ENCODE peak calls at places on chromosomes 6 and 20, in four cellular contexts. One of them, this sample, is unnamed.
A peak's percentile ranks its signal among the peaks of the same experiment; 100 is the strongest.

GRCh38 chr20:3818155-3819151 is 1.9 kb upstream of the AP5S1 start:
- DNase-seq in NCI-H345: peak; percentile 61
- DNase-seq in left kidney: peak; percentile 89
- DNase-seq in midbrain: peak; percentile 16
- DNase-seq in this sample: peak; percentile 80

GRCh38 chr20:44540834-44541233 is 19.0 kb upstream of the SERINC3 start:
- DNase-seq in midbrain: no peak
- DNase-seq in NCI-H345: no peak
- DNase-seq in left kidney: no peak
- DNase-seq in this sample: no peak

GRCh38 chr6:37783025-37783825 is 36.3 kb upstream of the ZFAND3 start:
- DNase-seq in NCI-H345: peak; percentile 37
- DNase-seq in midbrain: peak; percentile 27
- DNase-seq in left kidney: peak; percentile 81
- DNase-seq in this sample: peak; percentile 60

GRCh38 chr6:30463651-30464618 is 25.4 kb upstream of the HLA-E start:
- DNase-seq in midbrain: no peak
- DNase-seq in NCI-H345: no peak
- DNase-seq in left kidney: peak; percentile 66
- DNase-seq in this sample: no peak

GRCh38 chr20:48215536-48215935 is 430.3 kb upstream of the SULF2 start:
- DNase-seq in midbrain: no peak
- DNase-seq in left kidney: no peak
- DNase-seq in NCI-H345: no peak
- DNase-seq in this sample: no peak

GRCh38 chr6:166440106-166440505 is 57.4 kb upstream of the MPC1 start:
- DNase-seq in left kidney: no peak
- DNase-seq in NCI-H345: no peak
- DNase-seq in midbrain: no peak
- DNase-seq in this sample: no peak

GRCh38 chr6:39389372-39389767 is 66.9 kb upstream of the KCNK16 start:
- DNase-seq in left kidney: peak; percentile 60
- DNase-seq in NCI-H345: no peak
- DNase-seq in midbrain: no peak
- DNase-seq in this sample: no peak

GRCh38 chr6:46990031-46990644 is 52.0 kb downstream of the ADGRF1 start:
- DNase-seq in NCI-H345: no peak
- DNase-seq in left kidney: no peak
- DNase-seq in midbrain: no peak
- DNase-seq in this sample: peak; percentile 46

GRCh38 chr6:127484207-127484858 is 25.1 kb upstream of the KIAA0408 start:
- DNase-seq in NCI-H345: no peak
- DNase-seq in left kidney: no peak
- DNase-seq in midbrain: peak; percentile 28
- DNase-seq in this sample: no peak

GRCh38 chr6:144377586-144377985 is 92.5 kb downstream of the UTRN start:
- DNase-seq in midbrain: no peak
- DNase-seq in NCI-H345: no peak
- DNase-seq in left kidney: peak; percentile 78
- DNase-seq in this sample: no peak

GRCh38 chr20:22312744-22313346 is 271.5 kb downstream of the FOXA2 start:
- DNase-seq in left kidney: peak; percentile 75
- DNase-seq in midbrain: peak; percentile 40
- DNase-seq in NCI-H345: peak; percentile 46
- DNase-seq in this sample: peak; percentile 18

GRCh38 chr6:147699637-147700036 is 191.1 kb downstream of the SAMD5 start:
- DNase-seq in NCI-H345: no peak
- DNase-seq in midbrain: no peak
- DNase-seq in left kidney: no peak
- DNase-seq in this sample: no peak

GRCh38 chr20:45823949-45824835 is 2.9 kb downstream of the TNNC2 start:
- DNase-seq in midbrain: no peak
- DNase-seq in NCI-H345: peak; percentile 9
- DNase-seq in left kidney: peak; percentile 77
- DNase-seq in this sample: peak; percentile 9

GRCh38 chr6:145731432-145731831 is 3.9 kb downstream of the EPM2A start:
- DNase-seq in midbrain: no peak
- DNase-seq in left kidney: no peak
- DNase-seq in NCI-H345: no peak
- DNase-seq in this sample: no peak

GRCh38 chr6:63764318-63764916 is 128.8 kb downstream of the PHF3 start:
- DNase-seq in midbrain: peak; percentile 51
- DNase-seq in left kidney: peak; percentile 56
- DNase-seq in NCI-H345: peak; percentile 49
- DNase-seq in this sample: no peak

GRCh38 chr6:139452176-139452876 is 77.9 kb upstream of the CITED2 start:
- DNase-seq in NCI-H345: no peak
- DNase-seq in midbrain: no peak
- DNase-seq in left kidney: no peak
- DNase-seq in this sample: no peak

GRCh38 chr6:78810146-78810545 is 57.2 kb upstream of the IRAK1BP1 start:
- DNase-seq in left kidney: peak; percentile 58
- DNase-seq in NCI-H345: peak; percentile 3
- DNase-seq in midbrain: peak; percentile 15
- DNase-seq in this sample: peak; percentile 21

GRCh38 chr6:87203448-87204023 is 48.2 kb downstream of the ZNF292 start:
- DNase-seq in midbrain: no peak
- DNase-seq in NCI-H345: no peak
- DNase-seq in left kidney: no peak
- DNase-seq in this sample: no peak